ENCODE peak calls at places on chromosome 1, in six cellular contexts. P, O, L, Q, F and X are unnamed samples.

GRCh38 chr1:59971464-59971911 is 44.9 kb upstream of the CYP2J2 start:
- DNase-seq in P (peak; percentile 74), O (peak; percentile 90), L (no peak), Q (peak; percentile 76), F (peak; percentile 71), X (peak; percentile 29)

GRCh38 chr1:117735045-117735992 is 129.5 kb downstream of the TENT5C start:
- DNase-seq in P (no peak), O (peak; percentile 65), L (peak; percentile 18), Q (peak; percentile 60), F (no peak), X (peak; percentile 74)

GRCh38 chr1:67532452-67533216 is 102.4 kb upstream of the SERBP1 start:
- DNase-seq in P (no peak), O (peak; percentile 92), L (peak; percentile 37), Q (peak; percentile 57), F (peak; percentile 69), X (peak; percentile 86)

GRCh38 chr1:233144434-233144833 is 151.1 kb downstream of the PCNX2 start:
- DNase-seq in P (no peak), O (no peak), L (no peak), Q (no peak), F (no peak), X (no peak)

GRCh38 chr1:30907641-30908445 is 715 bp downstream of the SDC3 start:
- DNase-seq in P (no peak), O (no peak), L (no peak), Q (no peak), F (no peak), X (no peak)

GRCh38 chr1:226121049-226121586 is 58.6 kb downstream of the H3-3A start:
- DNase-seq in P (no peak), O (no peak), L (no peak), Q (no peak), F (no peak), X (no peak)

GRCh38 chr1:15975805-15976680 is at the start of gene ZBTB17:
- DNase-seq in P (peak; percentile 98), O (peak; percentile 97), L (peak; percentile 51), Q (peak; percentile 95), F (peak; percentile 95), X (peak; percentile 85)

GRCh38 chr1:224828691-224829090 is 100.8 kb upstream of the DNAH14 start:
- DNase-seq in P (no peak), O (peak; percentile 81), L (peak; percentile 4), Q (no peak), F (no peak), X (no peak)

GRCh38 chr1:97680894-97681293 is 239.9 kb downstream of the DPYD start:
- DNase-seq in P (no peak), O (no peak), L (no peak), Q (no peak), F (peak; percentile 39), X (peak; percentile 2)